ENCODE peak calls at places on chromosomes 7 and 10, in four cellular contexts. F is B cell, M is A549, J is Panc1. N is an unnamed sample.

GRCh38 chr7:111788426-111788825 is 226.1 kb upstream of the IMMP2L start:
- DNase-seq in F (no peak), M (no peak), J (no peak), N (no peak)

GRCh38 chr7:96921771-96922170 is 83.6 kb upstream of the DLX6 start:
- DNase-seq in F (no peak), M (no peak), J (no peak), N (no peak)

GRCh38 chr7:156156734-156157408 is 344.6 kb upstream of the SHH start:
- DNase-seq in F (no peak), M (peak), J (peak), N (peak)

GRCh38 chr7:71245038-71245437 is 113.1 kb downstream of the GALNT17 start:
- DNase-seq in F (no peak), M (no peak), J (no peak), N (no peak)

GRCh38 chr10:68156373-68157185 is 47.3 kb downstream of the MYPN start:
- DNase-seq in F (peak), M (peak), J (peak), N (no peak)

GRCh38 chr7:82085116-82085515 is 315.3 kb upstream of the HGF start:
- DNase-seq in F (no peak), M (no peak), J (no peak), N (no peak)

GRCh38 chr10:120555436-120556163 is 98.6 kb downstream of the PLPP4 start:
- DNase-seq in F (no peak), M (no peak), J (no peak), N (no peak)

GRCh38 chr10:47098238-47098637 is 187.0 kb downstream of the PTPN20 start:
- DNase-seq in F (no peak), M (no peak), J (no peak), N (no peak)

GRCh38 chr10:99966306-99966705 is 43.4 kb downstream of the DNMBP start:
- DNase-seq in F (no peak), M (peak), J (peak), N (no peak)

GRCh38 chr7:151871904-151872303 is 5.0 kb downstream of the PRKAG2 start:
- DNase-seq in F (no peak), M (peak), J (no peak), N (no peak)
- TF ChIP-seq CTCF in F (no peak), M (peak), J (no peak), N (no peak)

GRCh38 chr7:1475393-1475792 is 16.1 kb upstream of the MICALL2 start:
- DNase-seq in F (no peak), M (no peak), J (no peak), N (no peak)
- TF ChIP-seq CTCF in F (no peak), M (no peak), J (no peak), N (no peak)

DNA sequence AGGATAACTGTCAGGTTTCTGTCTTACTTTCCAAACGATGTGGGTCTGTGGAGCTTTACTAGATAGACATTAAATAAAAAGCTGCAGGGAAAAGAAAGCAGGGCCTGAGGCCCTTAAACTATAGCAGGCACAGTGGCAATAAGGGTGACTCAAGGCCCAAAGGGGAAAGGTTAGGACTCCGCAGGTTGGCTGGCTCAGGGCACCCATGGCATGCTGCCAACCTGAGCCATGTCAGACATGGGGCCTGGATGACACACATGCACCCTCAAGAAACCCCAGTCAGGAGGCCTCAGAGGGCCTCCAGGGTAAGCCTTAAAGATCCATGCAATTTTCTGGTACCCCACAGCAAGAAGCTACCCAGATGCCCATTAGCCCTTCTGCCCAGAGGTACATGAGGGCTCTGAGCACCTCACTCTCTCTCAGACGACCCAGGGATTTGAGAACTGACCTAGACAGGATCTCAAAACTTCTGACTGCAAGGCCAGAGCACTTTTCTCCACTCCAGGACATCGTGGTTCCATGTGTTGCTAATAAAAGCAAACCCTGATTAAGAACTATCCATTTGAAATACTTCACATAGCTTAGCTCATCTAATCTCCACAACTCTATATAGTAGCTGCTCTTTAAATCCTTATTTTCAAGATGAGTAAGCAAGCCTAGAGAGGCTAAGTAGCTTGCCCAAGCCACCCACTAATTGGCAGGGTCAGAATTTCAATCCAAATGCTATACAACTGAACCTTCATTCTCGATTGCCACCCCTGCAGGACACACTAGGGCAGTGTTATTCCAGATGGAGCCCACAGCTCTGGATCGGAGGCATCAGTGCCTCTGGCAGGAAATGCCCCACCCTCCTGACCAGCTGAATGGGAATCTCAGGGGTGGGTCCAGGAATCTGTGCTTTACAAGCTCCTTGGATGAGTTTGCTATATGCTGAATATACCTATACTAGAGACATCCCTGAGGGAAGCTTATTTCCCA is 132.5 kb upstream of the EFCAB10 start:
- DNase-seq in F (no peak), M (no peak), J (no peak), N (no peak)
- TF ChIP-seq CTCF in F (no peak), M (no peak), J (no peak), N (no peak)

DNA sequence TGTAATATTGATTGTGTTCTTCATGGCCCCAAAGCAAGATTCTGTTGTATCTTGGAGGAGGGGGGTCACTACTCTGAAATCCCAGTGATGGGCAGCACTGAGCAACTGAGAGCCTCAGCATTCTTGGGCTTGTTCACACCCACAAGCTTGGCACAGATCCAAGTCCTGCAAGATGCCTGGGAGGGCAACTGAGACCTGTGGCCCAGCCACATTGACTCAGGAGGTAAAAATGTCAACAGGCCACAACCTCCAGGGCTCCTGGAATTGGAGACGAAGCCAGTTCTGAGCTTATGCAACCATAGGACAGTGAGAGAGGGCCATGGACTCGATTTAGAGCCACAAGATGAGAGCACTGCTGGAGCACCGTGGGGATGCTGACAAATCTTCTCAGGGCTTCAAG is 3.1 kb upstream of the DOCK1 start:
- DNase-seq in F (no peak), M (peak), J (peak), N (no peak)
- TF ChIP-seq CTCF in F (no peak), M (no peak), J (no peak), N (no peak)

DNA sequence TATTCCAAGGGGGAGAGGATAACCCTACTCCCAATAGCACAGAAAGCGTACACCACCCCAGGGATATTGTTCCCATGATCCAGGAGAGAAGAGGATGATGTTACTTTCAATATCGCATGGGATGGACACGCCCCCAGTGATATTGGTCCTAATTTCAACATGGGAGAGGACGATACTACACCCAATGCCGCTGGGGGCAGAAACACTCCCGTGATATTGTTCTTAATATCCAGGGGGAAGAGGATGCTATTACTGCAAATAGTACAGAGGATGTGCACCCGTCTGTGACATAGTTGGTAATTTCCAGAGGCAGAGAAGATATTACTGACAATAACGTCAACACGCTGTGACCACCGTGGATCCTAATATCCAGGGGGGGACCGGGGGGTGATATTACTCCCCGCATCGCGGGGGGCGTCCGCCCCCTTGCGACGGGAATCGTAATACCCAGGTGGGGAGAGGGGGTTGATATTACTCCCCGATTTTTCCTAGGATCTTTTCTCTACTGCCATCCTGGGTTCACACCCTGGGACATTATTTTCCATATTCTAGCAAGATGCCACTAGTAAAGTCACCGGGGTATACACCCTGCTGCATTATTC is 16.6 kb downstream of the MEIG1 start:
- DNase-seq in F (no peak), M (no peak), J (no peak), N (no peak)
- TF ChIP-seq CTCF in F (peak), M (peak), J (peak), N (no peak)

GRCh38 chr7:45713669-45714520 is 139.7 kb downstream of the ADCY1 start:
- DNase-seq in F (no peak), M (no peak), J (no peak), N (peak)

GRCh38 chr7:45716380-45717203 is 142.4 kb downstream of the ADCY1 start:
- DNase-seq in F (no peak), M (no peak), J (no peak), N (peak)

GRCh38 chr7:45712872-45713668 is 138.9 kb downstream of the ADCY1 start:
- DNase-seq in F (no peak), M (no peak), J (no peak), N (peak)

GRCh38 chr7:45715471-45716352 is 141.5 kb downstream of the ADCY1 start:
- DNase-seq in F (no peak), M (no peak), J (no peak), N (peak)

GRCh38 chr7:45714521-45714820 is 140.3 kb downstream of the ADCY1 start:
- DNase-seq in F (no peak), M (no peak), J (no peak), N (no peak)
- TF ChIP-seq CTCF in F (no peak), M (no peak), J (no peak), N (no peak)

GRCh38 chr7:99036531-99037175 is 107.3 kb downstream of the SMURF1 start:
- DNase-seq in F (no peak), M (peak), J (no peak), N (no peak)
- TF ChIP-seq CTCF in F (no peak), M (peak), J (no peak), N (no peak)

GRCh38 chr10:93445097-93445960 is 36.8 kb downstream of the MYOF start:
- DNase-seq in F (no peak), M (peak), J (no peak), N (no peak)
- TF ChIP-seq CTCF in F (no peak), M (no peak), J (no peak), N (no peak)

DNA sequence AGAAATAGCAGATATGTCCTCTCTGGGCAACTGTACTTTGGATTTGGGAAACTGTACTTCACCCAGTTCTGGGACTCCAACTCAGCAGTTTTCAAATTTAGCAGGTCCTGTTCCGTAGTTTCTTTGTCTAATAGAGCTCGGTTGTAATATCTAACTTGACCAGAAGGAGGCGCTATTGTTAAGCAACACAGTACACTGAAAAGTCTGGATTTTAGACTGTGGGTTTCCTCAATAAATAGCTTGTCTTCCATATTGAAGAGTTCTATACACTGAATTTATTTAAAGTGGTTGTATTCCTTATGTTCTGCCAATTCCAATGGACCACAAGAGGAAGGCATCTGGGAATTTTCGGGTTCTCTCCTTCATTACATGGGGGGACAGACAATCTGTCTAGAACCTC is 39.8 kb downstream of the ELFN1 start:
- DNase-seq in F (no peak), M (no peak), J (no peak), N (no peak)
- TF ChIP-seq CTCF in F (peak), M (peak), J (no peak), N (peak)

DNA sequence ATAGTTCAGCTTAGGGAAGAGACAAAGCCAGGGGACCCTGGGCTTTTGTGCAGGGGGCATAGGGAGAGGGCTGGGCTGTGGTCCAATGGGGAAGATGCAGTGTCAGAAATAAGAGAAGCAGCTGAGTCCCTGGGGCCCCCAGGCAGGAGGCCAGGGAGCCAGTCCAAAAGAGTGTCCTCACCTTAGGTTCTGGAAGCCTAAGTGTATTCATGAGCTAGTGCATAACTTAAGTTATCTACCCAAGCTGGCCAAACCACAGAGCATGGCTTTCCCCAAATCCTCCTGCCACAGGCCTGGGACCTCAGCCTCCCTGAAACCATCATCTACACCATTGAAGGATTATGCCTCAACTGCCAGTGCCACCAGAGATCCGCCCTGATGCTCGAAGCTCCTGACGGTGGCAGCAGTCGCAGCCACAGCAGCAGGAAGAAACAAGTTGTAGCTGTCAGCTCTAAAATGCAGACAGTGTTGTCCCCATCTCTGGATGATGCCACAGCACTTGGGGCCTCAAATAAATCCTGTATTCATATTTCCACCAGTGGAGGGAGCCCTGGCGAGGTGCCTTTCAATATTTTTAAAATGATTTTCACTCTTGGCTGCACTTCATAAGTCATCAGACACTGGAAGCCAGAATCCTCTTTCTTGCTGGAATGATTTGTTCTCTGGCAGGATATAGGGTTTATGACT is 574.6 kb downstream of the GRID1 start:
- DNase-seq in F (no peak), M (no peak), J (no peak), N (no peak)
- TF ChIP-seq CTCF in F (no peak), M (peak), J (peak), N (no peak)

N was measured in vagina.